ENCODE peak calls at places on chromosome 20, in eight cellular contexts. One of them, this sample, is unnamed.

GRCh38 chr20:56440346-56441007 is 27.9 kb upstream of the RTF2 start:
- DNase-seq in left lung: no peak
- DNase-seq in NCI-H510A: no peak
- DNase-seq in epithelial cell of proximal tubule: no peak
- DNase-seq in T-helper 17 cell: peak; percentile 25
- DNase-seq in mucosa of gallbladder: no peak
- DNase-seq in activated CD8-positive, alpha-beta memory T cell treated with anti-CD3 and anti-CD28 coated beads, Interleukin-2, amount 50 U/mL, for 4 hours: peak; percentile 48
- DNase-seq in kidney glomerular epithelial cell: no peak
- DNase-seq in this sample: no peak

GRCh38 chr20:18388860-18389259 is 78.0 kb downstream of the DZANK1 start:
- DNase-seq in left lung: no peak
- DNase-seq in NCI-H510A: no peak
- DNase-seq in epithelial cell of proximal tubule: peak; percentile 48
- DNase-seq in T-helper 17 cell: no peak
- DNase-seq in mucosa of gallbladder: no peak
- DNase-seq in activated CD8-positive, alpha-beta memory T cell treated with anti-CD3 and anti-CD28 coated beads, Interleukin-2, amount 50 U/mL, for 4 hours: no peak
- DNase-seq in kidney glomerular epithelial cell: peak; percentile 54
- DNase-seq in this sample: no peak

GRCh38 chr20:59331721-59332329 is 31.4 kb downstream of the EDN3 start:
- DNase-seq in left lung: no peak
- DNase-seq in NCI-H510A: no peak
- DNase-seq in epithelial cell of proximal tubule: no peak
- DNase-seq in T-helper 17 cell: no peak
- DNase-seq in mucosa of gallbladder: no peak
- DNase-seq in activated CD8-positive, alpha-beta memory T cell treated with anti-CD3 and anti-CD28 coated beads, Interleukin-2, amount 50 U/mL, for 4 hours: no peak
- DNase-seq in kidney glomerular epithelial cell: no peak
- DNase-seq in this sample: no peak

GRCh38 chr20:6075428-6076219 is 21.8 kb upstream of the LRRN4 start:
- DNase-seq in left lung: no peak
- DNase-seq in NCI-H510A: no peak
- DNase-seq in epithelial cell of proximal tubule: no peak
- DNase-seq in T-helper 17 cell: no peak
- DNase-seq in mucosa of gallbladder: no peak
- DNase-seq in activated CD8-positive, alpha-beta memory T cell treated with anti-CD3 and anti-CD28 coated beads, Interleukin-2, amount 50 U/mL, for 4 hours: no peak
- DNase-seq in kidney glomerular epithelial cell: no peak
- DNase-seq in this sample: no peak

GRCh38 chr20:62549499-62550086 is 73.8 kb upstream of the GATA5 start:
- DNase-seq in left lung: no peak
- DNase-seq in NCI-H510A: no peak
- DNase-seq in epithelial cell of proximal tubule: no peak
- DNase-seq in T-helper 17 cell: no peak
- DNase-seq in mucosa of gallbladder: no peak
- DNase-seq in activated CD8-positive, alpha-beta memory T cell treated with anti-CD3 and anti-CD28 coated beads, Interleukin-2, amount 50 U/mL, for 4 hours: no peak
- DNase-seq in kidney glomerular epithelial cell: no peak
- DNase-seq in this sample: no peak

GRCh38 chr20:3890410-3890751 is 1.2 kb downstream of the PANK2 start:
- DNase-seq in left lung: no peak
- DNase-seq in NCI-H510A: no peak
- DNase-seq in epithelial cell of proximal tubule: no peak
- DNase-seq in T-helper 17 cell: no peak
- DNase-seq in mucosa of gallbladder: no peak
- DNase-seq in activated CD8-positive, alpha-beta memory T cell treated with anti-CD3 and anti-CD28 coated beads, Interleukin-2, amount 50 U/mL, for 4 hours: no peak
- DNase-seq in kidney glomerular epithelial cell: no peak
- DNase-seq in this sample: no peak

GRCh38 chr20:63280929-63281545 is 8.4 kb downstream of the ARFGAP1 start:
- DNase-seq in left lung: no peak
- DNase-seq in NCI-H510A: no peak
- DNase-seq in epithelial cell of proximal tubule: no peak
- DNase-seq in T-helper 17 cell: no peak
- DNase-seq in mucosa of gallbladder: no peak
- DNase-seq in activated CD8-positive, alpha-beta memory T cell treated with anti-CD3 and anti-CD28 coated beads, Interleukin-2, amount 50 U/mL, for 4 hours: no peak
- DNase-seq in kidney glomerular epithelial cell: no peak
- DNase-seq in this sample: no peak

GRCh38 chr20:51446230-51446629 is 96.3 kb downstream of the NFATC2 start:
- DNase-seq in left lung: no peak
- DNase-seq in NCI-H510A: no peak
- DNase-seq in epithelial cell of proximal tubule: no peak
- DNase-seq in T-helper 17 cell: no peak
- DNase-seq in mucosa of gallbladder: no peak
- DNase-seq in activated CD8-positive, alpha-beta memory T cell treated with anti-CD3 and anti-CD28 coated beads, Interleukin-2, amount 50 U/mL, for 4 hours: no peak
- DNase-seq in kidney glomerular epithelial cell: no peak
- DNase-seq in this sample: no peak

GRCh38 chr20:1894951-1895673 is at the start of gene SIRPA:
- DNase-seq in left lung: peak; percentile 58
- DNase-seq in NCI-H510A: no peak
- DNase-seq in epithelial cell of proximal tubule: no peak
- DNase-seq in T-helper 17 cell: no peak
- DNase-seq in mucosa of gallbladder: peak; percentile 42
- DNase-seq in activated CD8-positive, alpha-beta memory T cell treated with anti-CD3 and anti-CD28 coated beads, Interleukin-2, amount 50 U/mL, for 4 hours: no peak
- DNase-seq in kidney glomerular epithelial cell: peak; percentile 55
- DNase-seq in this sample: no peak

GRCh38 chr20:41366546-41367392 is at the start of gene EMILIN3:
- DNase-seq in left lung: no peak
- DNase-seq in NCI-H510A: peak; percentile 30
- DNase-seq in epithelial cell of proximal tubule: no peak
- DNase-seq in T-helper 17 cell: no peak
- DNase-seq in mucosa of gallbladder: no peak
- DNase-seq in activated CD8-positive, alpha-beta memory T cell treated with anti-CD3 and anti-CD28 coated beads, Interleukin-2, amount 50 U/mL, for 4 hours: no peak
- DNase-seq in kidney glomerular epithelial cell: no peak
- DNase-seq in this sample: no peak

This sample was measured in mesenteric fat pad.